ENCODE peak calls at places on chromosomes 12 and 14, in six cellular contexts. One of them, this sample, is unnamed.

GRCh38 chr12:89949457-89950195 is 241.0 kb upstream of the ATP2B1 start:
- DNase-seq in K562: peak; percentile 8
- DNase-seq in HepG2: peak; percentile 9
- DNase-seq in H1: no peak
- DNase-seq in GM12891: no peak
- DNase-seq in GM12878: peak; percentile 83
- DNase-seq in this sample: peak; percentile 22

GRCh38 chr12:6735448-6736191 is 11.8 kb downstream of the COPS7A start:
- DNase-seq in HepG2: peak; percentile 46
- DNase-seq in GM12891: peak; percentile 48
- DNase-seq in K562: peak; percentile 52
- DNase-seq in GM12878: no peak
- DNase-seq in H1: no peak
- DNase-seq in this sample: no peak

GRCh38 chr12:21992823-21993222 is 51.6 kb upstream of the ABCC9 start:
- DNase-seq in K562: peak; percentile 49
- DNase-seq in H1: no peak
- DNase-seq in GM12878: no peak
- DNase-seq in GM12891: no peak
- DNase-seq in HepG2: no peak
- DNase-seq in this sample: no peak

GRCh38 chr12:94266796-94267529 is 118.6 kb downstream of the PLXNC1 start:
- DNase-seq in HepG2: no peak
- DNase-seq in GM12878: no peak
- DNase-seq in K562: no peak
- DNase-seq in H1: no peak
- DNase-seq in GM12891: no peak
- DNase-seq in this sample: no peak

GRCh38 chr14:33569844-33570716 is 380.8 kb downstream of the EGLN3 start:
- DNase-seq in HepG2: no peak
- DNase-seq in K562: no peak
- DNase-seq in GM12891: no peak
- DNase-seq in GM12878: no peak
- DNase-seq in H1: no peak
- DNase-seq in this sample: no peak

GRCh38 chr14:20455355-20456300 is 602 bp downstream of the APEX1 start:
- DNase-seq in HepG2: no peak
- DNase-seq in K562: peak; percentile 58
- DNase-seq in GM12878: no peak
- DNase-seq in H1: no peak
- DNase-seq in GM12891: no peak
- DNase-seq in this sample: no peak

GRCh38 chr14:37048666-37049071 is 123.7 kb downstream of the SLC25A21 start:
- DNase-seq in GM12878: no peak
- DNase-seq in H1: no peak
- DNase-seq in K562: no peak
- DNase-seq in HepG2: no peak
- DNase-seq in GM12891: no peak
- DNase-seq in this sample: no peak

GRCh38 chr14:54364555-54365415 is 32.0 kb upstream of the CDKN3 start:
- DNase-seq in H1: no peak
- DNase-seq in HepG2: peak; percentile 83
- DNase-seq in K562: no peak
- DNase-seq in GM12891: no peak
- DNase-seq in GM12878: no peak
- DNase-seq in this sample: no peak

GRCh38 chr12:19010087-19010486 is 119.4 kb upstream of the PLEKHA5 start:
- DNase-seq in K562: no peak
- DNase-seq in H1: no peak
- DNase-seq in GM12891: no peak
- DNase-seq in GM12878: no peak
- DNase-seq in HepG2: peak; percentile 3
- DNase-seq in this sample: no peak

GRCh38 chr14:59356298-59356697 is 108.9 kb downstream of the GPR135 start:
- DNase-seq in K562: no peak
- DNase-seq in H1: no peak
- DNase-seq in HepG2: no peak
- DNase-seq in GM12878: no peak
- DNase-seq in GM12891: peak; percentile 9
- DNase-seq in this sample: no peak

GRCh38 chr14:45621731-45622130 is 368.7 kb upstream of the MIS18BP1 start:
- DNase-seq in GM12878: no peak
- DNase-seq in HepG2: no peak
- DNase-seq in K562: no peak
- DNase-seq in H1: no peak
- DNase-seq in GM12891: no peak
- DNase-seq in this sample: no peak

GRCh38 chr12:120101182-120101581 is 15.4 kb downstream of the RAB35 start:
- DNase-seq in H1: no peak
- DNase-seq in GM12878: no peak
- DNase-seq in HepG2: no peak
- DNase-seq in GM12891: no peak
- DNase-seq in K562: no peak
- DNase-seq in this sample: no peak

GRCh38 chr12:51887476-51888315 is at the start of gene ANKRD33:
- DNase-seq in K562: peak; percentile 88
- DNase-seq in HepG2: no peak
- DNase-seq in H1: no peak
- DNase-seq in GM12891: no peak
- DNase-seq in GM12878: no peak
- DNase-seq in this sample: no peak

GRCh38 chr14:26984318-26985177 is 386.7 kb upstream of the NOVA1 start:
- DNase-seq in GM12878: no peak
- DNase-seq in H1: peak; percentile 23
- DNase-seq in GM12891: no peak
- DNase-seq in K562: peak; percentile 15
- DNase-seq in HepG2: peak; percentile 64
- DNase-seq in this sample: no peak

GRCh38 chr14:51823706-51824105 is 36.7 kb upstream of the GNG2 start:
- DNase-seq in GM12891: no peak
- DNase-seq in K562: no peak
- DNase-seq in H1: no peak
- DNase-seq in HepG2: no peak
- DNase-seq in GM12878: no peak
- DNase-seq in this sample: no peak

GRCh38 chr12:108551556-108551955 is 9.4 kb downstream of the SART3 start:
- DNase-seq in GM12891: no peak
- DNase-seq in H1: no peak
- DNase-seq in GM12878: no peak
- DNase-seq in HepG2: no peak
- DNase-seq in K562: no peak
- DNase-seq in this sample: no peak

GRCh38 chr14:20811994-20812393 is 9.3 kb upstream of the RNASE1 start:
- DNase-seq in H1: no peak
- DNase-seq in GM12878: no peak
- DNase-seq in HepG2: no peak
- DNase-seq in GM12891: no peak
- DNase-seq in K562: no peak
- DNase-seq in this sample: no peak

DNA sequence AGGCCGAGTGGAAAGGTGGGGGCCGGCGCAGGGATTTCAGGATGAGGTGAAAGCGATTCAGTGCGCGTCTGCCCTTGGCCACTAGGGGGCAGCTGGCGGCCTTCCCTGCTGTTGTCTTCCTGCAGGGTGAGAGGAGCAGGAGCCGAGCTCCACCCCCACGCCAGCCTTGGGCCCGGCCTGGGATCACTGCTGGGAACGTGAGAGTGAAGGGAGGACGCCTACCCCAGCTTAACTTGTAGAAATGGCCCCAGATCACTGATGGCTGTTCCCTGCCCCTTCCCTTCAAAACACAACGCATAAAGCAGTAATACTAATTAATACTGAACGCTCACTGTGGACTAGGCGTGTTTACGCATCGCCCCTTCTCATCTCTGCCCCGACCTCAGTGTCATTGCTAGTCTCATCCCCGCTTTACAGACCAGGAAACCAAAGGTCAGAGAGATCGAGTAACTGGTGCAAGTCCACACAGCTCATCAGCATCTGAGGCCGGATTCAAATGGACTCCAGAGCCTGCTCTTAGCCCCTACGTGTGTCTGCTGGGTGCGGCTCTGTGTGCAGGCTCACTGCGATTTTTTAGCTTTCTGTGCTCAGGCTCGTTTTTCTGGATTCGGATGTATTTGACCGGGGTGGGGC is 24.3 kb downstream of the MVK start:
- DNase-seq in GM12878: no peak
- DNase-seq in GM12891: peak; percentile 88
- DNase-seq in K562: peak; percentile 93
- DNase-seq in HepG2: peak; percentile 75
- DNase-seq in H1: peak; percentile 72
- DNase-seq in this sample: peak; percentile 84
- TF ChIP-seq POLR2AphosphoS5 in GM12878: no peak
- TF ChIP-seq POLR2AphosphoS5 in GM12891: no peak
- TF ChIP-seq POLR2AphosphoS5 in K562: no peak
- TF ChIP-seq POLR2AphosphoS5 in HepG2: peak; percentile 61
- TF ChIP-seq POLR2AphosphoS5 in H1: peak; percentile 52
- TF ChIP-seq POLR2AphosphoS5 in this sample: no peak

GRCh38 chr12:116402163-116402939 is 124.9 kb upstream of the MED13L start:
- DNase-seq in GM12878: no peak
- DNase-seq in GM12891: no peak
- DNase-seq in HepG2: no peak
- DNase-seq in H1: no peak
- DNase-seq in K562: no peak
- DNase-seq in this sample: no peak

GRCh38 chr12:116403546-116403945 is 126.1 kb upstream of the MED13L start:
- DNase-seq in HepG2: no peak
- DNase-seq in GM12891: no peak
- DNase-seq in K562: no peak
- DNase-seq in GM12878: no peak
- DNase-seq in H1: no peak
- DNase-seq in this sample: no peak

GRCh38 chr12:116408489-116409217 is 131.2 kb upstream of the MED13L start:
- DNase-seq in GM12878: no peak
- DNase-seq in H1: no peak
- DNase-seq in HepG2: no peak
- DNase-seq in GM12891: no peak
- DNase-seq in K562: no peak
- DNase-seq in this sample: no peak

GRCh38 chr12:116404913-116405611 is 127.6 kb upstream of the MED13L start:
- DNase-seq in GM12878: no peak
- DNase-seq in HepG2: no peak
- DNase-seq in GM12891: no peak
- DNase-seq in K562: no peak
- DNase-seq in H1: no peak
- DNase-seq in this sample: no peak

DNA sequence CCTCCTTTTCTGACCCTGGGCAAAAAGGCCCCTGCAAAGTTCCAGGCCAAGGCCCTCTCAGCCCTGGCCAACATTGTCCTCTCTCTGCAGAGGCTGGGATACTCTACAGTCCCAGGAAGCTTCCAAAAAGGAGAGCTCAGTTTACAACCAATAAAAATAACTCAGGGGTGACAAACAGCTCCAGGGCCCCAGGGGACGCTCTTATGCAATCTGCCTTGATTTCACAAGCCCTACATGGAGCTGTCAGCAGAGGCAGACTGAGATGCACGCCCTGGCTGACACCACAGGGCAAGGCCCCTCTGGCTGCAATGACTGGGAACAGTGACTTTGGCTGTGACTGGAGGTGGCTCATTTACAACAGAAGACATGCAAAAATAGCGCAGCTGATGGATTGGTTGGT is 129.0 kb upstream of the MED13L start:
- DNase-seq in H1: peak; percentile 47
- DNase-seq in K562: no peak
- DNase-seq in GM12878: no peak
- DNase-seq in GM12891: no peak
- DNase-seq in HepG2: peak; percentile 71
- DNase-seq in this sample: no peak
- TF ChIP-seq TAF1 in H1: no peak
- TF ChIP-seq TAF1 in K562: no peak
- TF ChIP-seq TAF1 in GM12878: no peak
- TF ChIP-seq TAF1 in GM12891: no peak
- TF ChIP-seq TAF1 in HepG2: no peak
- TF ChIP-seq TAF1 in this sample: no peak

DNA sequence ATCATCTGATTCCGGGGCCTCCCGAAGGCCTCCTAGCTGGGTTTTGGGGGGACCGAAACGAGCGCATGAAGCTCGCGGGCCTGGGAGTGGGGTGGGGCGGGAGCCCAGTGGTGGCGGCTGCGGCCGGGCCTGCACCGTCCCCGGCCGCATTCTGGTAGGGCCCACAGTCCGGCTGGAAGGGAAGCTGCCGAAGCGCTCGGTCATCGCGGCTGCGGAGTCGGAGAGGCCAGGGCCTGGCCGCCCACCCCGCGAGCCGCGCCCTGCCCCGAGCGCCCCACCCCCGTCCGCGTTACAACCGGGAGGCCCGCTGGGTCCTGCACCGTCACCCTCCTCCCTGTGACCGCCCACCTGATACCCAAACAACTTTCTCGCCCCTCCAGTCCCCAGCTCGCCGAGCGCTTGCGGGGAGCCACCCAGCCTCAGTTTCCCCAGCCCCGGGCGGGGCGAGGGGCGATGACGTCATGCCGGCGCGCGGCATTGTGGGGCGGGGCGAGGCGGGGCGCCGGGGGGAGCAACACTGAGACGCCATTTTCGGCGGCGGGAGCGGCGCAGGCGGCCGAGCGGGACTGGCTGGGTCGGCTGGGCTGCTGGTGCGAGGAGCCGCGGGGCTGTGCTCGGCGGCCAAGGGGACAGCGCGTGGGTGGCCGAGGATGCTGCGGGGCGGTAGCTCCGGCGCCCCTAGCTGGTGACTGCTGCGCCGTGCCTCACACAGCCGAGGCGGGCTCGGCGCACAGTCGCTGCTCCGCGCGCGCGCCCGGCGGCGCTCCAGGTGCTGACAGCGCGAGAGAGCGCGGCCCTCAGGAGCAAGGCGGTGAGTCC is at the start of gene KLC1:
- DNase-seq in H1: no peak
- DNase-seq in HepG2: no peak
- DNase-seq in K562: peak; percentile 84
- DNase-seq in GM12891: peak; percentile 86
- DNase-seq in GM12878: no peak
- DNase-seq in this sample: peak; percentile 80
- TF ChIP-seq POLR2A in H1: peak; percentile 72
- TF ChIP-seq POLR2A in HepG2: peak; percentile 68
- TF ChIP-seq POLR2A in K562: peak; percentile 66
- TF ChIP-seq POLR2A in GM12891: peak; percentile 73
- TF ChIP-seq POLR2A in GM12878: peak; percentile 96
- TF ChIP-seq POLR2A in this sample: peak; percentile 88

GRCh38 chr12:115260807-115261161 is 576.8 kb upstream of the TBX3 start:
- DNase-seq in GM12891: no peak
- DNase-seq in GM12878: no peak
- DNase-seq in HepG2: no peak
- DNase-seq in H1: no peak
- DNase-seq in K562: no peak
- DNase-seq in this sample: no peak

GRCh38 chr12:115261249-115261648 is 577.3 kb upstream of the TBX3 start:
- DNase-seq in GM12891: no peak
- DNase-seq in GM12878: no peak
- DNase-seq in HepG2: no peak
- DNase-seq in K562: no peak
- DNase-seq in H1: no peak
- DNase-seq in this sample: no peak

GRCh38 chr12:115264605-115265004 is 580.6 kb upstream of the TBX3 start:
- DNase-seq in K562: no peak
- DNase-seq in GM12891: no peak
- DNase-seq in H1: no peak
- DNase-seq in GM12878: no peak
- DNase-seq in HepG2: no peak
- DNase-seq in this sample: no peak

GRCh38 chr12:115259968-115260806 is 576.2 kb upstream of the TBX3 start:
- DNase-seq in K562: no peak
- DNase-seq in HepG2: peak; percentile 28
- DNase-seq in H1: no peak
- DNase-seq in GM12891: no peak
- DNase-seq in GM12878: no peak
- DNase-seq in this sample: no peak

GRCh38 chr12:115261691-115262398 is 577.9 kb upstream of the TBX3 start:
- DNase-seq in GM12891: no peak
- DNase-seq in GM12878: no peak
- DNase-seq in HepG2: peak; percentile 80
- DNase-seq in K562: no peak
- DNase-seq in H1: no peak
- DNase-seq in this sample: no peak
- TF ChIP-seq POLR2AphosphoS5 in GM12891: no peak
- TF ChIP-seq POLR2AphosphoS5 in GM12878: no peak
- TF ChIP-seq POLR2AphosphoS5 in HepG2: no peak
- TF ChIP-seq POLR2AphosphoS5 in K562: no peak
- TF ChIP-seq POLR2AphosphoS5 in H1: no peak
- TF ChIP-seq POLR2AphosphoS5 in this sample: no peak

This sample was measured in GM12892.